ENCODE peak calls at places on chromosomes 12 and 14, in four cellular contexts. One of them, this sample, is unnamed.
A peak's percentile ranks its signal among the peaks of the same experiment; 100 is the strongest.

GRCh38 chr14:97178781-97179180 is 381.6 kb downstream of the VRK1 start:
- DNase-seq in activated CD4-positive, alpha-beta T cell treated with anti-CD3 and anti-CD28 coated beads, Interleukin-2, amount 10 ng/mL, durations not matched to agents 7 days and 5 days: no peak
- DNase-seq in activated gamma-delta T cell treated with Interleukin-2 at 50 U/mL for 16 hours: no peak
- DNase-seq in GM04504: peak; percentile 17
- DNase-seq in this sample: no peak

GRCh38 chr12:95763809-95764253 is 26.7 kb downstream of the NTN4 start:
- DNase-seq in activated gamma-delta T cell treated with Interleukin-2 at 50 U/mL for 16 hours: no peak
- DNase-seq in GM04504: peak; percentile 65
- DNase-seq in activated CD4-positive, alpha-beta T cell treated with anti-CD3 and anti-CD28 coated beads, Interleukin-2, amount 10 ng/mL, durations not matched to agents 7 days and 5 days: no peak
- DNase-seq in this sample: peak; percentile 88

GRCh38 chr14:22781606-22782000 is 15.1 kb downstream of the OXA1L start:
- DNase-seq in activated CD4-positive, alpha-beta T cell treated with anti-CD3 and anti-CD28 coated beads, Interleukin-2, amount 10 ng/mL, durations not matched to agents 7 days and 5 days: no peak
- DNase-seq in activated gamma-delta T cell treated with Interleukin-2 at 50 U/mL for 16 hours: no peak
- DNase-seq in GM04504: peak; percentile 19
- DNase-seq in this sample: no peak

GRCh38 chr12:18750087-18750486 is 12.2 kb downstream of the CAPZA3 start:
- DNase-seq in activated CD4-positive, alpha-beta T cell treated with anti-CD3 and anti-CD28 coated beads, Interleukin-2, amount 10 ng/mL, durations not matched to agents 7 days and 5 days: no peak
- DNase-seq in GM04504: peak; percentile 25
- DNase-seq in activated gamma-delta T cell treated with Interleukin-2 at 50 U/mL for 16 hours: no peak
- DNase-seq in this sample: no peak

GRCh38 chr12:127487031-127487430 is 779.9 kb upstream of the TMEM132C start:
- DNase-seq in activated gamma-delta T cell treated with Interleukin-2 at 50 U/mL for 16 hours: no peak
- DNase-seq in activated CD4-positive, alpha-beta T cell treated with anti-CD3 and anti-CD28 coated beads, Interleukin-2, amount 10 ng/mL, durations not matched to agents 7 days and 5 days: no peak
- DNase-seq in GM04504: no peak
- DNase-seq in this sample: no peak

GRCh38 chr12:18837025-18837424 is 99.1 kb downstream of the CAPZA3 start:
- DNase-seq in activated CD4-positive, alpha-beta T cell treated with anti-CD3 and anti-CD28 coated beads, Interleukin-2, amount 10 ng/mL, durations not matched to agents 7 days and 5 days: no peak
- DNase-seq in GM04504: no peak
- DNase-seq in activated gamma-delta T cell treated with Interleukin-2 at 50 U/mL for 16 hours: no peak
- DNase-seq in this sample: no peak

GRCh38 chr12:7303230-7303629 is 642 bp upstream of the ACSM4 start:
- DNase-seq in GM04504: no peak
- DNase-seq in activated gamma-delta T cell treated with Interleukin-2 at 50 U/mL for 16 hours: no peak
- DNase-seq in activated CD4-positive, alpha-beta T cell treated with anti-CD3 and anti-CD28 coated beads, Interleukin-2, amount 10 ng/mL, durations not matched to agents 7 days and 5 days: no peak
- DNase-seq in this sample: no peak

GRCh38 chr12:58341791-58342190 is 400.4 kb downstream of the ATP23 start:
- DNase-seq in activated CD4-positive, alpha-beta T cell treated with anti-CD3 and anti-CD28 coated beads, Interleukin-2, amount 10 ng/mL, durations not matched to agents 7 days and 5 days: no peak
- DNase-seq in activated gamma-delta T cell treated with Interleukin-2 at 50 U/mL for 16 hours: no peak
- DNase-seq in GM04504: no peak
- DNase-seq in this sample: no peak

GRCh38 chr14:62655161-62655560 is 390.1 kb downstream of the KCNH5 start:
- DNase-seq in activated gamma-delta T cell treated with Interleukin-2 at 50 U/mL for 16 hours: no peak
- DNase-seq in GM04504: no peak
- DNase-seq in activated CD4-positive, alpha-beta T cell treated with anti-CD3 and anti-CD28 coated beads, Interleukin-2, amount 10 ng/mL, durations not matched to agents 7 days and 5 days: no peak
- DNase-seq in this sample: no peak

GRCh38 chr12:1544991-1545700 is 49.2 kb downstream of the FBXL14 start:
- DNase-seq in GM04504: no peak
- DNase-seq in activated gamma-delta T cell treated with Interleukin-2 at 50 U/mL for 16 hours: no peak
- DNase-seq in activated CD4-positive, alpha-beta T cell treated with anti-CD3 and anti-CD28 coated beads, Interleukin-2, amount 10 ng/mL, durations not matched to agents 7 days and 5 days: no peak
- DNase-seq in this sample: no peak

GRCh38 chr14:93055651-93056115 is 60.0 kb downstream of the ITPK1 start:
- DNase-seq in GM04504: no peak
- DNase-seq in activated CD4-positive, alpha-beta T cell treated with anti-CD3 and anti-CD28 coated beads, Interleukin-2, amount 10 ng/mL, durations not matched to agents 7 days and 5 days: no peak
- DNase-seq in activated gamma-delta T cell treated with Interleukin-2 at 50 U/mL for 16 hours: no peak
- DNase-seq in this sample: no peak

GRCh38 chr14:66649515-66649914 is 141.6 kb downstream of the GPHN start:
- DNase-seq in activated gamma-delta T cell treated with Interleukin-2 at 50 U/mL for 16 hours: no peak
- DNase-seq in activated CD4-positive, alpha-beta T cell treated with anti-CD3 and anti-CD28 coated beads, Interleukin-2, amount 10 ng/mL, durations not matched to agents 7 days and 5 days: no peak
- DNase-seq in GM04504: no peak
- DNase-seq in this sample: no peak

GRCh38 chr14:103514596-103515421 is 7.8 kb downstream of the CKB start:
- DNase-seq in activated gamma-delta T cell treated with Interleukin-2 at 50 U/mL for 16 hours: no peak
- DNase-seq in GM04504: no peak
- DNase-seq in activated CD4-positive, alpha-beta T cell treated with anti-CD3 and anti-CD28 coated beads, Interleukin-2, amount 10 ng/mL, durations not matched to agents 7 days and 5 days: no peak
- DNase-seq in this sample: no peak

GRCh38 chr14:105484997-105485393 is 1.7 kb upstream of the CRIP1 start:
- DNase-seq in GM04504: no peak
- DNase-seq in activated CD4-positive, alpha-beta T cell treated with anti-CD3 and anti-CD28 coated beads, Interleukin-2, amount 10 ng/mL, durations not matched to agents 7 days and 5 days: no peak
- DNase-seq in activated gamma-delta T cell treated with Interleukin-2 at 50 U/mL for 16 hours: no peak
- DNase-seq in this sample: no peak

GRCh38 chr12:124938066-124938465 is 23.6 kb upstream of the UBC start:
- DNase-seq in GM04504: no peak
- DNase-seq in activated CD4-positive, alpha-beta T cell treated with anti-CD3 and anti-CD28 coated beads, Interleukin-2, amount 10 ng/mL, durations not matched to agents 7 days and 5 days: no peak
- DNase-seq in activated gamma-delta T cell treated with Interleukin-2 at 50 U/mL for 16 hours: no peak
- DNase-seq in this sample: no peak

GRCh38 chr12:16520328-16520727 is 85.6 kb downstream of the LMO3 start:
- DNase-seq in activated CD4-positive, alpha-beta T cell treated with anti-CD3 and anti-CD28 coated beads, Interleukin-2, amount 10 ng/mL, durations not matched to agents 7 days and 5 days: no peak
- DNase-seq in activated gamma-delta T cell treated with Interleukin-2 at 50 U/mL for 16 hours: no peak
- DNase-seq in GM04504: no peak
- DNase-seq in this sample: no peak

GRCh38 chr12:111330800-111331752 is 37.8 kb downstream of the PHETA1 start:
- DNase-seq in activated gamma-delta T cell treated with Interleukin-2 at 50 U/mL for 16 hours: no peak
- DNase-seq in activated CD4-positive, alpha-beta T cell treated with anti-CD3 and anti-CD28 coated beads, Interleukin-2, amount 10 ng/mL, durations not matched to agents 7 days and 5 days: no peak
- DNase-seq in GM04504: peak; percentile 17
- DNase-seq in this sample: peak; percentile 72